ENCODE peak calls at places on chromosomes 7 and 10, in ten cellular contexts. W is bronchial epithelial cell, Y is neural crest cell, M is astrocyte of the spinal cord, A is body of pancreas, V is ascending aorta, D is neural progenitor cell, E is WTC11, U is uterus, F is astrocyte. I is an unnamed sample.

GRCh38 chr10:114103286-114103685 is 59.6 kb downstream of the ADRB1 start:
- DNase-seq in W (peak), Y (no peak), M (peak), A (no peak), V (no peak), D (peak), E (no peak), U (no peak), F (peak), I (peak)

GRCh38 chr7:108158766-108159165 is 28.6 kb upstream of the LAMB4 start:
- DNase-seq in W (peak), Y (no peak), M (no peak), A (no peak), V (no peak), D (no peak), E (no peak), U (no peak), F (no peak), I (no peak)

GRCh38 chr10:27506280-27506679 is 2.2 kb downstream of the RAB18 start:
- DNase-seq in W (no peak), Y (no peak), M (no peak), A (no peak), V (no peak), D (no peak), E (no peak), U (no peak), F (no peak), I (no peak)

GRCh38 chr10:89369142-89370105 is 8.4 kb upstream of the IFIT1B start:
- DNase-seq in W (peak), Y (no peak), M (peak), A (no peak), V (no peak), D (peak), E (no peak), U (peak), F (peak), I (peak)

GRCh38 chr7:55438765-55439525 is 73.8 kb downstream of the LANCL2 start:
- DNase-seq in W (peak), Y (no peak), M (peak), A (no peak), V (no peak), D (peak), E (no peak), U (no peak), F (peak), I (no peak)

GRCh38 chr10:126405239-126405785 is 17.0 kb upstream of the ADAM12 start:
- DNase-seq in W (no peak), Y (no peak), M (no peak), A (no peak), V (no peak), D (no peak), E (no peak), U (no peak), F (peak), I (no peak)

GRCh38 chr10:78964274-78964951 is 104.4 kb upstream of the ZMIZ1 start:
- DNase-seq in W (no peak), Y (no peak), M (no peak), A (no peak), V (no peak), D (no peak), E (no peak), U (no peak), F (no peak), I (no peak)

GRCh38 chr7:30914611-30915601 is 3.3 kb downstream of the AQP1 start:
- DNase-seq in W (peak), Y (no peak), M (peak), A (no peak), V (peak), D (no peak), E (no peak), U (no peak), F (peak), I (no peak)

GRCh38 chr7:68433462-68433861 is 1164.8 kb upstream of the AUTS2 start:
- DNase-seq in W (no peak), Y (no peak), M (no peak), A (no peak), V (no peak), D (no peak), E (no peak), U (no peak), F (peak), I (no peak)

GRCh38 chr7:47672966-47673365 is 91.1 kb upstream of the TNS3 start:
- DNase-seq in W (peak), Y (no peak), M (no peak), A (no peak), V (no peak), D (peak), E (no peak), U (no peak), F (no peak), I (no peak)

GRCh38 chr7:133783276-133783675 is 343.9 kb upstream of the LRGUK start:
- DNase-seq in W (no peak), Y (no peak), M (no peak), A (no peak), V (no peak), D (no peak), E (no peak), U (no peak), F (no peak), I (no peak)

GRCh38 chr10:8017276-8017675 is 37.2 kb upstream of the GATA3 start:
- DNase-seq in W (no peak), Y (no peak), M (no peak), A (no peak), V (no peak), D (no peak), E (no peak), U (no peak), F (peak), I (no peak)

GRCh38 chr7:55567495-55568070 is 4.7 kb downstream of the VOPP1 start:
- DNase-seq in W (no peak), Y (no peak), M (no peak), A (no peak), V (no peak), D (no peak), E (no peak), U (no peak), F (no peak), I (no peak)

GRCh38 chr7:90595341-90595800 is 750 bp upstream of the CDK14 start:
- DNase-seq in W (no peak), Y (peak), M (peak), A (no peak), V (no peak), D (no peak), E (no peak), U (no peak), F (no peak), I (no peak)

GRCh38 chr7:157021893-157022680 is 11.6 kb upstream of the MNX1 start:
- DNase-seq in W (no peak), Y (no peak), M (no peak), A (no peak), V (no peak), D (peak), E (no peak), U (no peak), F (no peak), I (no peak)

GRCh38 chr10:30553625-30554442 is 75.7 kb downstream of the LYZL2 start:
- DNase-seq in W (no peak), Y (peak), M (peak), A (peak), V (peak), D (peak), E (peak), U (peak), F (no peak), I (no peak)

GRCh38 chr10:371515-371914 is 236.3 kb downstream of the ZMYND11 start:
- DNase-seq in W (no peak), Y (no peak), M (no peak), A (no peak), V (no peak), D (no peak), E (no peak), U (no peak), F (no peak), I (no peak)

GRCh38 chr10:11304906-11305585 is 287.4 kb downstream of the CELF2 start:
- DNase-seq in W (no peak), Y (no peak), M (no peak), A (no peak), V (no peak), D (no peak), E (no peak), U (no peak), F (no peak), I (no peak)

GRCh38 chr10:93746844-93747284 is 10.9 kb upstream of the LGI1 start:
- DNase-seq in W (peak), Y (no peak), M (peak), A (no peak), V (no peak), D (peak), E (peak), U (no peak), F (peak), I (no peak)

GRCh38 chr7:79973455-79973854 is 161.2 kb upstream of the GNAI1 start:
- DNase-seq in W (no peak), Y (no peak), M (no peak), A (no peak), V (no peak), D (no peak), E (no peak), U (no peak), F (no peak), I (no peak)

GRCh38 chr10:20446794-20447193 is 450.3 kb downstream of the NEBL start:
- DNase-seq in W (no peak), Y (no peak), M (no peak), A (no peak), V (no peak), D (no peak), E (no peak), U (no peak), F (no peak), I (no peak)

GRCh38 chr10:80202934-80203834 is 2.2 kb downstream of the ANXA11 start:
- DNase-seq in W (peak), Y (no peak), M (peak), A (peak), V (peak), D (peak), E (peak), U (peak), F (peak), I (peak)

GRCh38 chr10:101818958-101819633 is 852 bp upstream of the OGA start:
- DNase-seq in W (peak), Y (no peak), M (no peak), A (no peak), V (no peak), D (peak), E (peak), U (peak), F (no peak), I (no peak)

GRCh38 chr10:9331583-9332008 is 1277.1 kb downstream of the GATA3 start:
- DNase-seq in W (peak), Y (no peak), M (peak), A (no peak), V (no peak), D (peak), E (no peak), U (no peak), F (peak), I (peak)

GRCh38 chr10:12823361-12823760 is 178.2 kb downstream of the CCDC3 start:
- DNase-seq in W (no peak), Y (no peak), M (no peak), A (no peak), V (no peak), D (no peak), E (no peak), U (no peak), F (no peak), I (no peak)

GRCh38 chr10:78529262-78529661 is 495.6 kb downstream of the RPS24 start:
- DNase-seq in W (peak), Y (no peak), M (no peak), A (no peak), V (no peak), D (no peak), E (no peak), U (no peak), F (no peak), I (no peak)

GRCh38 chr10:98748298-98748697 is 301.6 kb upstream of the HPS1 start:
- DNase-seq in W (peak), Y (peak), M (peak), A (no peak), V (no peak), D (peak), E (peak), U (no peak), F (no peak), I (peak)

GRCh38 chr7:155941688-155942087 is 129.4 kb upstream of the SHH start:
- DNase-seq in W (no peak), Y (no peak), M (no peak), A (no peak), V (no peak), D (no peak), E (no peak), U (no peak), F (no peak), I (no peak)

GRCh38 chr10:71582019-71582418 is 137.6 kb downstream of the C10orf105 start:
- DNase-seq in W (peak), Y (peak), M (peak), A (no peak), V (no peak), D (peak), E (no peak), U (no peak), F (no peak), I (no peak)

GRCh38 chr7:99406557-99406956 is 1.8 kb downstream of the PDAP1 start:
- DNase-seq in W (no peak), Y (no peak), M (no peak), A (no peak), V (no peak), D (no peak), E (no peak), U (no peak), F (no peak), I (no peak)

GRCh38 chr10:97234403-97234802 is 48.6 kb upstream of the SLIT1 start:
- DNase-seq in W (peak), Y (peak), M (peak), A (no peak), V (no peak), D (peak), E (no peak), U (no peak), F (peak), I (peak)

GRCh38 chr7:116525913-116526857 is 1.3 kb downstream of the CAV1 start:
- DNase-seq in W (peak), Y (peak), M (peak), A (peak), V (peak), D (peak), E (peak), U (peak), F (peak), I (peak)

GRCh38 chr7:20214132-20214531 is 3.1 kb downstream of the MACC1 start:
- DNase-seq in W (no peak), Y (no peak), M (no peak), A (no peak), V (no peak), D (no peak), E (no peak), U (no peak), F (no peak), I (no peak)

GRCh38 chr10:77859865-77860282 is 66.7 kb downstream of the DLG5 start:
- DNase-seq in W (no peak), Y (no peak), M (no peak), A (no peak), V (no peak), D (no peak), E (no peak), U (no peak), F (no peak), I (no peak)

GRCh38 chr7:15832996-15833395 is 146.5 kb upstream of the MEOX2 start:
- DNase-seq in W (no peak), Y (no peak), M (no peak), A (no peak), V (no peak), D (no peak), E (no peak), U (peak), F (no peak), I (no peak)

GRCh38 chr7:76383089-76383944 is 24.5 kb upstream of the YWHAG start:
- DNase-seq in W (peak), Y (no peak), M (no peak), A (no peak), V (no peak), D (peak), E (peak), U (no peak), F (no peak), I (no peak)

GRCh38 chr7:76386691-76387260 is 22.7 kb downstream of the SSC4D start:
- DNase-seq in W (no peak), Y (no peak), M (peak), A (no peak), V (no peak), D (no peak), E (no peak), U (no peak), F (peak), I (no peak)

GRCh38 chr7:76380623-76380966 is 21.8 kb upstream of the YWHAG start:
- DNase-seq in W (no peak), Y (no peak), M (no peak), A (no peak), V (peak), D (no peak), E (no peak), U (peak), F (no peak), I (no peak)

GRCh38 chr7:76377186-76377918 is 18.6 kb upstream of the YWHAG start:
- DNase-seq in W (no peak), Y (no peak), M (no peak), A (no peak), V (no peak), D (no peak), E (no peak), U (no peak), F (no peak), I (no peak)

GRCh38 chr7:76381814-76382213 is 23.0 kb upstream of the YWHAG start:
- DNase-seq in W (no peak), Y (no peak), M (no peak), A (no peak), V (no peak), D (no peak), E (no peak), U (no peak), F (no peak), I (no peak)
- TF ChIP-seq CTCF in W (no peak), Y (peak), M (no peak), A (no peak), V (no peak), D (peak), E (no peak), U (no peak), F (no peak), I (no peak)

DNA sequence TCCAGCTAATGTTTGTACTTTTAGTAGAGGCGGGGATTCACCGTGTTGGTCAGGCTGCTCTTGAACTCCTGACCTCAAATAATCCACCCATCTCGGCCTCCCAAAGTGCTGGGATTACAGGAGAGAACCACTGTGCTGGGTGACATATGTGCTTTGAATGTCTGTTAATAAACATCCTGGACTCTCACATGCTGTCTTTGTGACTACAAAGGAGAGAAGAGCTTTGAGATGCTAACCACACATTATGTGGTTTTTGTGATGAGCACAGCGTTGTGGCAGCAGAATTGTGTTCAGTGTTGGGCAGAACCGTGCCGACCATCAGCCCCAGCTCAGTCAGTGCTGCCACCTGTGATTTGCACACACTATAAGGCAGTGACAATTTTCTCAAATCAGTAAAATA is 500.1 kb upstream of the KLF6 start:
- DNase-seq in W (no peak), Y (no peak), M (peak), A (no peak), V (no peak), D (no peak), E (no peak), U (no peak), F (no peak), I (no peak)
- TF ChIP-seq CTCF in W (no peak), Y (no peak), M (no peak), A (no peak), V (no peak), D (no peak), E (no peak), U (no peak), F (no peak), I (no peak)

GRCh38 chr10:100707261-100707848 is 38.0 kb upstream of the PAX2 start:
- DNase-seq in W (no peak), Y (no peak), M (no peak), A (no peak), V (no peak), D (no peak), E (no peak), U (no peak), F (no peak), I (no peak)

GRCh38 chr10:100709146-100709545 is 36.2 kb upstream of the PAX2 start:
- DNase-seq in W (no peak), Y (no peak), M (no peak), A (no peak), V (no peak), D (no peak), E (no peak), U (no peak), F (no peak), I (no peak)

GRCh38 chr10:100710151-100710871 is 35.1 kb upstream of the PAX2 start:
- DNase-seq in W (no peak), Y (peak), M (no peak), A (no peak), V (no peak), D (peak), E (no peak), U (no peak), F (no peak), I (no peak)

GRCh38 chr10:100709655-100710054 is 35.7 kb upstream of the PAX2 start:
- DNase-seq in W (no peak), Y (no peak), M (no peak), A (no peak), V (no peak), D (peak), E (no peak), U (no peak), F (no peak), I (no peak)

GRCh38 chr10:100705139-100705538 is 40.2 kb upstream of the PAX2 start:
- DNase-seq in W (no peak), Y (no peak), M (no peak), A (no peak), V (no peak), D (no peak), E (no peak), U (no peak), F (no peak), I (no peak)
- TF ChIP-seq CTCF in W (no peak), Y (no peak), M (no peak), A (no peak), V (no peak), D (no peak), E (no peak), U (no peak), F (no peak), I (no peak)

GRCh38 chr10:33557313-33557712 is 222.8 kb upstream of the NRP1 start:
- DNase-seq in W (no peak), Y (no peak), M (no peak), A (no peak), V (no peak), D (no peak), E (no peak), U (no peak), F (no peak), I (no peak)

GRCh38 chr10:33553951-33554571 is 219.6 kb upstream of the NRP1 start:
- DNase-seq in W (no peak), Y (no peak), M (no peak), A (no peak), V (no peak), D (no peak), E (no peak), U (no peak), F (no peak), I (no peak)

GRCh38 chr10:33556103-33556502 is 221.6 kb upstream of the NRP1 start:
- DNase-seq in W (no peak), Y (no peak), M (no peak), A (no peak), V (no peak), D (no peak), E (no peak), U (no peak), F (no peak), I (no peak)

GRCh38 chr10:33556581-33556980 is 222.1 kb upstream of the NRP1 start:
- DNase-seq in W (no peak), Y (peak), M (no peak), A (no peak), V (no peak), D (peak), E (no peak), U (no peak), F (no peak), I (no peak)

DNA sequence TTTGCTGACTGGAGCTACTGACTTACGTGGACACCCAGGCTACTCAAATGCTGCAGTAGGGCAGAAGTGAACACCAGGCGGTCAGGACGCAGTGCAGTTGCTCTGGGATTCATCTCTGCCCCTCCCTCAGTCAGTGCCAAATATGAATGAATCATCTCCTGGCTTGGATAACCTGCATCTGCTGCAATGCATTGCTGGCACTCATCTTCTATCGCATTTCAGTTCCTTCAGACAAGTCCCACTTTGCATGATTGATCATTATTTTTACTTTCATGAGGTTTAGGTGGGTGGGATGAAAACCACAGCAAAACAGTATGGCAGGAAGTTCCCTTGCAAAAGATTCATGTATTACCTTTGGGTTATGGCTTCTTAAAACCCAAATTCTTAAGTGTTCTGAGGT is 224.6 kb upstream of the NRP1 start:
- DNase-seq in W (peak), Y (no peak), M (peak), A (no peak), V (no peak), D (no peak), E (no peak), U (peak), F (peak), I (no peak)
- TF ChIP-seq CTCF in W (no peak), Y (no peak), M (no peak), A (no peak), V (no peak), D (no peak), E (no peak), U (no peak), F (no peak), I (no peak)

GRCh38 chr10:33939892-33940291 is 605.4 kb upstream of the NRP1 start:
- DNase-seq in W (peak), Y (no peak), M (no peak), A (no peak), V (no peak), D (peak), E (peak), U (no peak), F (no peak), I (no peak)
- TF ChIP-seq CTCF in W (no peak), Y (no peak), M (no peak), A (no peak), V (no peak), D (no peak), E (no peak), U (no peak), F (no peak), I (no peak)

GRCh38 chr7:32381024-32381601 is 109.1 kb downstream of the LSM5 start:
- DNase-seq in W (no peak), Y (no peak), M (no peak), A (no peak), V (no peak), D (no peak), E (no peak), U (no peak), F (no peak), I (no peak)
- TF ChIP-seq CTCF in W (no peak), Y (peak), M (no peak), A (no peak), V (no peak), D (no peak), E (peak), U (no peak), F (no peak), I (no peak)

I was measured in GM13977.